ENCODE peak calls at places on chromosomes 7 and 10, in five cellular contexts. A is testis; M is ovary; Z is hepatocyte; K is naive thymus-derived CD4-positive, alpha-beta T cell. G is an unnamed sample.

GRCh38 chr10:77504196-77504869 is 133.3 kb downstream of the KCNMA1 start:
- DNase-seq in A (no peak), M (no peak), Z (no peak), K (no peak), G (no peak)

GRCh38 chr7:134210976-134211663 is 84.0 kb downstream of the LRGUK start:
- DNase-seq in A (no peak), M (no peak), Z (no peak), K (no peak), G (no peak)

GRCh38 chr7:104126411-104126841 is 81.4 kb downstream of the ORC5 start:
- DNase-seq in A (no peak), M (no peak), Z (no peak), K (no peak), G (no peak)

GRCh38 chr10:128064615-128065580 is 61.3 kb downstream of the MKI67 start:
- DNase-seq in A (no peak), M (no peak), Z (no peak), K (peak; percentile 52), G (peak; percentile 24)

GRCh38 chr10:16909961-16910794 is 93.0 kb upstream of the RSU1 start:
- DNase-seq in A (no peak), M (no peak), Z (no peak), K (no peak), G (no peak)

GRCh38 chr10:117363027-117363426 is 12.2 kb downstream of the PDZD8 start:
- DNase-seq in A (no peak), M (no peak), Z (no peak), K (no peak), G (no peak)

GRCh38 chr10:101174319-101174718 is 43.2 kb downstream of the TLX1 start:
- DNase-seq in A (no peak), M (no peak), Z (no peak), K (no peak), G (no peak)

GRCh38 chr10:37819797-37820196 is 37.6 kb downstream of the ZNF248 start:
- DNase-seq in A (no peak), M (no peak), Z (no peak), K (no peak), G (no peak)

GRCh38 chr7:2834748-2835441 is 9.2 kb downstream of the GNA12 start:
- DNase-seq in A (no peak), M (no peak), Z (no peak), K (no peak), G (no peak)

GRCh38 chr7:103651978-103652377 is 206.0 kb upstream of the SLC26A5 start:
- DNase-seq in A (no peak), M (no peak), Z (no peak), K (no peak), G (no peak)

GRCh38 chr10:110872145-110872983 is 636 bp downstream of the PDCD4 start:
- DNase-seq in A (peak; percentile 77), M (peak; percentile 69), Z (peak; percentile 90), K (peak; percentile 84), G (peak; percentile 56)

GRCh38 chr7:139914306-139914747 is 85.3 kb downstream of the TBXAS1 start:
- DNase-seq in A (no peak), M (no peak), Z (no peak), K (no peak), G (no peak)

GRCh38 chr7:1095621-1096155 is 7.8 kb downstream of the GPER1 start:
- DNase-seq in A (no peak), M (no peak), Z (no peak), K (no peak), G (no peak)

GRCh38 chr10:132298038-132298935 is 9.5 kb downstream of the STK32C start:
- DNase-seq in A (no peak), M (no peak), Z (no peak), K (no peak), G (no peak)

GRCh38 chr7:77757589-77757988 is 40.6 kb downstream of the TMEM60 start:
- DNase-seq in A (no peak), M (no peak), Z (no peak), K (no peak), G (no peak)

GRCh38 chr10:1938317-1938716 is 201.0 kb upstream of the ADARB2 start:
- DNase-seq in A (no peak), M (no peak), Z (no peak), K (peak; percentile 63), G (no peak)

GRCh38 chr10:124691448-124692435 is 52.4 kb downstream of the FAM53B start:
- DNase-seq in A (peak; percentile 61), M (no peak), Z (no peak), K (no peak), G (no peak)

GRCh38 chr7:29464693-29465092 is 98.9 kb upstream of the PRR15 start:
- DNase-seq in A (no peak), M (no peak), Z (no peak), K (no peak), G (no peak)

GRCh38 chr10:30495687-30496086 is 61.7 kb downstream of the MAP3K8 start:
- DNase-seq in A (no peak), M (no peak), Z (no peak), K (no peak), G (no peak)

GRCh38 chr10:99329891-99330674 is 927 bp downstream of the CNNM1 start:
- DNase-seq in A (peak; percentile 61), M (peak; percentile 19), Z (peak; percentile 52), K (no peak), G (no peak)

GRCh38 chr10:106355450-106355849 is 809.1 kb downstream of the SORCS1 start:
- DNase-seq in A (no peak), M (no peak), Z (no peak), K (no peak), G (no peak)

GRCh38 chr7:79785556-79785955 is 332.1 kb upstream of the MAGI2 start:
- DNase-seq in A (no peak), M (no peak), Z (no peak), K (no peak), G (no peak)

GRCh38 chr7:69597278-69598076 is 798 bp upstream of the AUTS2 start:
- DNase-seq in A (peak; percentile 56), M (no peak), Z (peak; percentile 54), K (no peak), G (no peak)

GRCh38 chr10:97320480-97321031 is 1.5 kb downstream of the FRAT1 start:
- DNase-seq in A (peak; percentile 47), M (no peak), Z (no peak), K (no peak), G (no peak)

GRCh38 chr10:106560925-106561640 is 603.4 kb downstream of the SORCS1 start:
- DNase-seq in A (no peak), M (no peak), Z (no peak), K (no peak), G (no peak)

GRCh38 chr7:158271646-158272045 is 316.0 kb downstream of the PTPRN2 start:
- DNase-seq in A (no peak), M (no peak), Z (no peak), K (no peak), G (no peak)

GRCh38 chr10:7329219-7329618 is 81.6 kb downstream of the SFMBT2 start:
- DNase-seq in A (no peak), M (no peak), Z (no peak), K (no peak), G (no peak)

GRCh38 chr7:64618785-64619456 is 47.0 kb upstream of the ZNF107 start:
- DNase-seq in A (peak; percentile 43), M (no peak), Z (no peak), K (peak; percentile 53), G (no peak)

GRCh38 chr10:73774637-73775036 is 7.2 kb upstream of the CHCHD1 start:
- DNase-seq in A (no peak), M (no peak), Z (peak; percentile 20), K (no peak), G (no peak)

GRCh38 chr7:47218378-47219176 is 363.3 kb downstream of the TNS3 start:
- DNase-seq in A (no peak), M (no peak), Z (no peak), K (no peak), G (no peak)

GRCh38 chr7:154698726-154699291 is 304.1 kb downstream of the PAXIP1 start:
- DNase-seq in A (no peak), M (no peak), Z (no peak), K (no peak), G (no peak)

GRCh38 chr10:129161184-129161583 is 305.9 kb upstream of the MGMT start:
- DNase-seq in A (no peak), M (no peak), Z (peak; percentile 30), K (no peak), G (no peak)

GRCh38 chr10:31451766-31452165 is 132.8 kb downstream of the ZEB1 start:
- DNase-seq in A (no peak), M (no peak), Z (no peak), K (no peak), G (no peak)

GRCh38 chr10:98299341-98299740 is 31.3 kb upstream of the LOXL4 start:
- DNase-seq in A (no peak), M (no peak), Z (peak; percentile 31), K (no peak), G (no peak)

GRCh38 chr10:78255796-78256638 is 222.4 kb downstream of the RPS24 start:
- DNase-seq in A (peak; percentile 33), M (peak; percentile 19), Z (peak; percentile 78), K (no peak), G (no peak)

DNA sequence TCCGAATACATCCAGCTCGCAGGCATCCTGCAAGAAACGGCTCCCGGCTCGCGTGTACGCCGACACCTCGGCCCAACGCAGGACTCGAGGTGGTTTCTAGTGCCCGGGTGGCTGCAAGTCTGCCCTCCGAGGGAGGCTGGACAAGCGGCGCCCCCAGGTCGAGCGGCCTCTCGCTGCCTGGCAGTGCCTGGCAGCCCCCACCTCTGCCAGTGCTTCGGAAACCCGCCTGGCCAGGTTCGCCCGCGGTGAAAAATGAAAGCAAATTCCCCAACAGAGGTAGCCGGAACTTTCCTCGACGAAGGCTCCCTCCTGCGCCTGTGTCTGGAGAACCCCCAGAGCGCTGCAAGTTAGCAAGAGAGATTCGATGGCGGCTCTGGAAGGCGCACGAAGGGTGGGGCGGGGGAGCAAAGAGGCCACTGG is 5.7 kb upstream of the ZNF503 start:
- DNase-seq in A (no peak), M (peak; percentile 25), Z (no peak), K (no peak), G (no peak)
- H3K27ac ChIP-seq in A (no peak overlapping the region), M (no peak overlapping the region), Z (peak overlapping the region; percentile 96), K (no peak overlapping the region), G (peak overlapping the region; percentile 70)

GRCh38 chr10:95480102-95480900 is 80.9 kb downstream of the SORBS1 start:
- DNase-seq in A (no peak), M (no peak), Z (peak; percentile 70), K (no peak), G (no peak)
- H3K27ac ChIP-seq in A (peak overlapping the region; percentile 89), M (no peak overlapping the region), Z (peak overlapping the region; percentile 90), K (no peak overlapping the region), G (peak overlapping the region; percentile 92)

GRCh38 chr10:11120711-11121110 is 103.0 kb downstream of the CELF2 start:
- DNase-seq in A (no peak), M (no peak), Z (no peak), K (no peak), G (no peak)
- H3K27ac ChIP-seq in A (no peak overlapping the region), M (no peak overlapping the region), Z (no peak overlapping the region), K (peak overlapping the region; percentile 4), G (no peak overlapping the region)

DNA sequence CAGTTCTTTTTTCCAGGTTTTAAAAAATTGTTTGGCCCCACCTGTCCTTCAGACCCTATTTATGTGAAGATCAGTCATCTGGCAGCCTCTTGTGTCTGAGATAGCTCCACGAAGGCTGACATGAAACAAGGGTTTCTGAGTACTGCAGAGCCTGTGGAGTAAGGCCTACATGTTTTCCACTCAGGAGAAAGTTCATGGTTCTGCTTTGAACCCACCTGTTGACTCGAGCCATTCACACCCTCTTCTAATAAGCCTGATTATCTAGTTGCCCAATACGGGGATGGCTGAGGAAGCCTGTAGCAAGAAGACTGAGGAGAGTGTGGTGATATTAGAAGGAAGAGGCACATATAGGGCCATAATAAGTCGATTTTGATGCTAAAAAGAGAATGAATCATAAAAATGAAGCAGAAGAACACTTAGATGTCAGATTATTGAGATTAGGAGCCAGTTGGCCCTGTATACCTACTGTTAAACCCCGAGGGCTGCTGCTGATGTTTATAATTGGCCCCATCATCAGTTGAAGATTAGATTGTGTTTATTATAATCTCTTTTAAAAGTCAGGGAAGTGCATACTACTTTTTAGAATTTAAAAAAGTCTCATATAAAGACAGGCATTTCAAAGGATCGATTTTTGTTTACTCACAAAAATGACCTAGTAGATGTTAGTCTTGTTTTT is 109.4 kb downstream of the CDK14 start:
- DNase-seq in A (no peak), M (no peak), Z (no peak), K (no peak), G (no peak)
- H3K27ac ChIP-seq in A (no peak overlapping the region), M (no peak overlapping the region), Z (peak overlapping the region; percentile 38), K (no peak overlapping the region), G (no peak overlapping the region)